ENCODE peak calls at places on chromosomes 12 and 14, in eight cellular contexts. One of them, this sample, is unnamed.

GRCh38 chr12:4700621-4701026 is 19.6 kb upstream of the GALNT8 start:
- DNase-seq in fibroblast of lung: peak; percentile 72
- DNase-seq in stimulated activated CD4-positive, alpha-beta T cell treated with anti-CD3 and anti-CD28 coated beads, Interleukin-4, amount 100 ng/mL, for 48 hours: no peak
- DNase-seq in activated naive CD8-positive, alpha-beta T cell treated with anti-CD3 and anti-CD28 coated beads, Interleukin-2, amount 50 U/mL, for 24 hours: no peak
- DNase-seq in cardiac muscle cell: peak; percentile 92
- DNase-seq in ureter: peak; percentile 45
- DNase-seq in ACHN: no peak
- DNase-seq in midbrain: no peak
- DNase-seq in this sample: peak; percentile 5

GRCh38 chr14:100434911-100435455 is 111.8 kb downstream of the SLC25A47 start:
- DNase-seq in fibroblast of lung: no peak
- DNase-seq in stimulated activated CD4-positive, alpha-beta T cell treated with anti-CD3 and anti-CD28 coated beads, Interleukin-4, amount 100 ng/mL, for 48 hours: no peak
- DNase-seq in activated naive CD8-positive, alpha-beta T cell treated with anti-CD3 and anti-CD28 coated beads, Interleukin-2, amount 50 U/mL, for 24 hours: no peak
- DNase-seq in cardiac muscle cell: no peak
- DNase-seq in ureter: no peak
- DNase-seq in ACHN: no peak
- DNase-seq in midbrain: no peak
- DNase-seq in this sample: no peak

GRCh38 chr14:62745496-62745895 is 299.8 kb downstream of the KCNH5 start:
- DNase-seq in fibroblast of lung: no peak
- DNase-seq in stimulated activated CD4-positive, alpha-beta T cell treated with anti-CD3 and anti-CD28 coated beads, Interleukin-4, amount 100 ng/mL, for 48 hours: no peak
- DNase-seq in activated naive CD8-positive, alpha-beta T cell treated with anti-CD3 and anti-CD28 coated beads, Interleukin-2, amount 50 U/mL, for 24 hours: no peak
- DNase-seq in cardiac muscle cell: no peak
- DNase-seq in ureter: no peak
- DNase-seq in ACHN: no peak
- DNase-seq in midbrain: no peak
- DNase-seq in this sample: no peak

GRCh38 chr14:59582161-59582560 is 5.5 kb upstream of the CCDC175 start:
- DNase-seq in fibroblast of lung: peak; percentile 8
- DNase-seq in stimulated activated CD4-positive, alpha-beta T cell treated with anti-CD3 and anti-CD28 coated beads, Interleukin-4, amount 100 ng/mL, for 48 hours: no peak
- DNase-seq in activated naive CD8-positive, alpha-beta T cell treated with anti-CD3 and anti-CD28 coated beads, Interleukin-2, amount 50 U/mL, for 24 hours: no peak
- DNase-seq in cardiac muscle cell: no peak
- DNase-seq in ureter: no peak
- DNase-seq in ACHN: no peak
- DNase-seq in midbrain: no peak
- DNase-seq in this sample: peak; percentile 97

GRCh38 chr14:61492474-61492873 is 171.1 kb downstream of the PRKCH start:
- DNase-seq in fibroblast of lung: no peak
- DNase-seq in stimulated activated CD4-positive, alpha-beta T cell treated with anti-CD3 and anti-CD28 coated beads, Interleukin-4, amount 100 ng/mL, for 48 hours: no peak
- DNase-seq in activated naive CD8-positive, alpha-beta T cell treated with anti-CD3 and anti-CD28 coated beads, Interleukin-2, amount 50 U/mL, for 24 hours: no peak
- DNase-seq in cardiac muscle cell: no peak
- DNase-seq in ureter: no peak
- DNase-seq in ACHN: no peak
- DNase-seq in midbrain: no peak
- DNase-seq in this sample: no peak

GRCh38 chr14:77271113-77271710 is at the start of gene NGB:
- DNase-seq in fibroblast of lung: no peak
- DNase-seq in stimulated activated CD4-positive, alpha-beta T cell treated with anti-CD3 and anti-CD28 coated beads, Interleukin-4, amount 100 ng/mL, for 48 hours: no peak
- DNase-seq in activated naive CD8-positive, alpha-beta T cell treated with anti-CD3 and anti-CD28 coated beads, Interleukin-2, amount 50 U/mL, for 24 hours: no peak
- DNase-seq in cardiac muscle cell: no peak
- DNase-seq in ureter: no peak
- DNase-seq in ACHN: no peak
- DNase-seq in midbrain: no peak
- DNase-seq in this sample: no peak

GRCh38 chr12:10739157-10740118 is 16.3 kb upstream of the YBX3 start:
- DNase-seq in fibroblast of lung: no peak
- DNase-seq in stimulated activated CD4-positive, alpha-beta T cell treated with anti-CD3 and anti-CD28 coated beads, Interleukin-4, amount 100 ng/mL, for 48 hours: no peak
- DNase-seq in activated naive CD8-positive, alpha-beta T cell treated with anti-CD3 and anti-CD28 coated beads, Interleukin-2, amount 50 U/mL, for 24 hours: no peak
- DNase-seq in cardiac muscle cell: no peak
- DNase-seq in ureter: no peak
- DNase-seq in ACHN: no peak
- DNase-seq in midbrain: no peak
- DNase-seq in this sample: no peak

GRCh38 chr14:61153436-61153835 is 127.7 kb downstream of the TMEM30B start:
- DNase-seq in fibroblast of lung: peak; percentile 89
- DNase-seq in stimulated activated CD4-positive, alpha-beta T cell treated with anti-CD3 and anti-CD28 coated beads, Interleukin-4, amount 100 ng/mL, for 48 hours: no peak
- DNase-seq in activated naive CD8-positive, alpha-beta T cell treated with anti-CD3 and anti-CD28 coated beads, Interleukin-2, amount 50 U/mL, for 24 hours: no peak
- DNase-seq in cardiac muscle cell: no peak
- DNase-seq in ureter: no peak
- DNase-seq in ACHN: no peak
- DNase-seq in midbrain: no peak
- DNase-seq in this sample: no peak

GRCh38 chr12:40775681-40776080 is 83.4 kb downstream of the CNTN1 start:
- DNase-seq in fibroblast of lung: peak; percentile 0
- DNase-seq in stimulated activated CD4-positive, alpha-beta T cell treated with anti-CD3 and anti-CD28 coated beads, Interleukin-4, amount 100 ng/mL, for 48 hours: no peak
- DNase-seq in activated naive CD8-positive, alpha-beta T cell treated with anti-CD3 and anti-CD28 coated beads, Interleukin-2, amount 50 U/mL, for 24 hours: no peak
- DNase-seq in cardiac muscle cell: no peak
- DNase-seq in ureter: no peak
- DNase-seq in ACHN: no peak
- DNase-seq in midbrain: no peak
- DNase-seq in this sample: no peak

GRCh38 chr12:3365416-3366385 is 125.3 kb upstream of the PRMT8 start:
- DNase-seq in fibroblast of lung: peak; percentile 2
- DNase-seq in stimulated activated CD4-positive, alpha-beta T cell treated with anti-CD3 and anti-CD28 coated beads, Interleukin-4, amount 100 ng/mL, for 48 hours: no peak
- DNase-seq in activated naive CD8-positive, alpha-beta T cell treated with anti-CD3 and anti-CD28 coated beads, Interleukin-2, amount 50 U/mL, for 24 hours: no peak
- DNase-seq in cardiac muscle cell: peak; percentile 10
- DNase-seq in ureter: no peak
- DNase-seq in ACHN: peak; percentile 46
- DNase-seq in midbrain: peak; percentile 3
- DNase-seq in this sample: peak; percentile 12

GRCh38 chr14:53668861-53669260 is 287.8 kb downstream of the BMP4 start:
- DNase-seq in fibroblast of lung: peak; percentile 64
- DNase-seq in stimulated activated CD4-positive, alpha-beta T cell treated with anti-CD3 and anti-CD28 coated beads, Interleukin-4, amount 100 ng/mL, for 48 hours: no peak
- DNase-seq in activated naive CD8-positive, alpha-beta T cell treated with anti-CD3 and anti-CD28 coated beads, Interleukin-2, amount 50 U/mL, for 24 hours: no peak
- DNase-seq in cardiac muscle cell: peak; percentile 41
- DNase-seq in ureter: no peak
- DNase-seq in ACHN: no peak
- DNase-seq in midbrain: no peak
- DNase-seq in this sample: no peak

GRCh38 chr14:51236314-51236713 is 3.7 kb upstream of the TMX1 start:
- DNase-seq in fibroblast of lung: peak; percentile 23
- DNase-seq in stimulated activated CD4-positive, alpha-beta T cell treated with anti-CD3 and anti-CD28 coated beads, Interleukin-4, amount 100 ng/mL, for 48 hours: no peak
- DNase-seq in activated naive CD8-positive, alpha-beta T cell treated with anti-CD3 and anti-CD28 coated beads, Interleukin-2, amount 50 U/mL, for 24 hours: peak; percentile 14
- DNase-seq in cardiac muscle cell: peak; percentile 55
- DNase-seq in ureter: no peak
- DNase-seq in ACHN: no peak
- DNase-seq in midbrain: no peak
- DNase-seq in this sample: no peak

GRCh38 chr12:59041241-59042121 is 121.2 kb upstream of the LRIG3 start:
- DNase-seq in fibroblast of lung: peak; percentile 96
- DNase-seq in stimulated activated CD4-positive, alpha-beta T cell treated with anti-CD3 and anti-CD28 coated beads, Interleukin-4, amount 100 ng/mL, for 48 hours: no peak
- DNase-seq in activated naive CD8-positive, alpha-beta T cell treated with anti-CD3 and anti-CD28 coated beads, Interleukin-2, amount 50 U/mL, for 24 hours: no peak
- DNase-seq in cardiac muscle cell: peak; percentile 87
- DNase-seq in ureter: no peak
- DNase-seq in ACHN: peak; percentile 75
- DNase-seq in midbrain: no peak
- DNase-seq in this sample: no peak

GRCh38 chr12:38776657-38777056 is 128.7 kb downstream of the CPNE8 start:
- DNase-seq in fibroblast of lung: no peak
- DNase-seq in stimulated activated CD4-positive, alpha-beta T cell treated with anti-CD3 and anti-CD28 coated beads, Interleukin-4, amount 100 ng/mL, for 48 hours: no peak
- DNase-seq in activated naive CD8-positive, alpha-beta T cell treated with anti-CD3 and anti-CD28 coated beads, Interleukin-2, amount 50 U/mL, for 24 hours: no peak
- DNase-seq in cardiac muscle cell: peak; percentile 8
- DNase-seq in ureter: no peak
- DNase-seq in ACHN: no peak
- DNase-seq in midbrain: no peak
- DNase-seq in this sample: no peak

GRCh38 chr12:115648463-115648862 is 629.0 kb downstream of the MED13L start:
- DNase-seq in fibroblast of lung: no peak
- DNase-seq in stimulated activated CD4-positive, alpha-beta T cell treated with anti-CD3 and anti-CD28 coated beads, Interleukin-4, amount 100 ng/mL, for 48 hours: no peak
- DNase-seq in activated naive CD8-positive, alpha-beta T cell treated with anti-CD3 and anti-CD28 coated beads, Interleukin-2, amount 50 U/mL, for 24 hours: no peak
- DNase-seq in cardiac muscle cell: no peak
- DNase-seq in ureter: no peak
- DNase-seq in ACHN: no peak
- DNase-seq in midbrain: no peak
- DNase-seq in this sample: no peak

GRCh38 chr14:54177861-54178591 is 218.8 kb upstream of the CDKN3 start:
- DNase-seq in fibroblast of lung: peak; percentile 72
- DNase-seq in stimulated activated CD4-positive, alpha-beta T cell treated with anti-CD3 and anti-CD28 coated beads, Interleukin-4, amount 100 ng/mL, for 48 hours: no peak
- DNase-seq in activated naive CD8-positive, alpha-beta T cell treated with anti-CD3 and anti-CD28 coated beads, Interleukin-2, amount 50 U/mL, for 24 hours: no peak
- DNase-seq in cardiac muscle cell: no peak
- DNase-seq in ureter: no peak
- DNase-seq in ACHN: peak; percentile 10
- DNase-seq in midbrain: no peak
- DNase-seq in this sample: peak; percentile 53

GRCh38 chr12:86613306-86613705 is 357.1 kb upstream of the MGAT4C start:
- DNase-seq in fibroblast of lung: no peak
- DNase-seq in stimulated activated CD4-positive, alpha-beta T cell treated with anti-CD3 and anti-CD28 coated beads, Interleukin-4, amount 100 ng/mL, for 48 hours: no peak
- DNase-seq in activated naive CD8-positive, alpha-beta T cell treated with anti-CD3 and anti-CD28 coated beads, Interleukin-2, amount 50 U/mL, for 24 hours: no peak
- DNase-seq in cardiac muscle cell: peak; percentile 59
- DNase-seq in ureter: no peak
- DNase-seq in ACHN: no peak
- DNase-seq in midbrain: no peak
- DNase-seq in this sample: no peak

GRCh38 chr14:23551266-23552028 is at the start of gene ZFHX2:
- DNase-seq in fibroblast of lung: peak; percentile 58
- DNase-seq in stimulated activated CD4-positive, alpha-beta T cell treated with anti-CD3 and anti-CD28 coated beads, Interleukin-4, amount 100 ng/mL, for 48 hours: peak; percentile 70
- DNase-seq in activated naive CD8-positive, alpha-beta T cell treated with anti-CD3 and anti-CD28 coated beads, Interleukin-2, amount 50 U/mL, for 24 hours: peak; percentile 85
- DNase-seq in cardiac muscle cell: peak; percentile 42
- DNase-seq in ureter: no peak
- DNase-seq in ACHN: peak; percentile 71
- DNase-seq in midbrain: peak; percentile 86
- DNase-seq in this sample: peak; percentile 85

GRCh38 chr14:92760524-92760805 is 12.0 kb upstream of the LGMN start:
- DNase-seq in fibroblast of lung: peak; percentile 50
- DNase-seq in stimulated activated CD4-positive, alpha-beta T cell treated with anti-CD3 and anti-CD28 coated beads, Interleukin-4, amount 100 ng/mL, for 48 hours: no peak
- DNase-seq in activated naive CD8-positive, alpha-beta T cell treated with anti-CD3 and anti-CD28 coated beads, Interleukin-2, amount 50 U/mL, for 24 hours: no peak
- DNase-seq in cardiac muscle cell: no peak
- DNase-seq in ureter: no peak
- DNase-seq in ACHN: peak; percentile 38
- DNase-seq in midbrain: no peak
- DNase-seq in this sample: no peak

GRCh38 chr12:99984271-99985128 is at the start of gene ANKS1B:
- DNase-seq in fibroblast of lung: peak; percentile 66
- DNase-seq in stimulated activated CD4-positive, alpha-beta T cell treated with anti-CD3 and anti-CD28 coated beads, Interleukin-4, amount 100 ng/mL, for 48 hours: no peak
- DNase-seq in activated naive CD8-positive, alpha-beta T cell treated with anti-CD3 and anti-CD28 coated beads, Interleukin-2, amount 50 U/mL, for 24 hours: peak; percentile 19
- DNase-seq in cardiac muscle cell: peak; percentile 55
- DNase-seq in ureter: peak; percentile 50
- DNase-seq in ACHN: peak; percentile 90
- DNase-seq in midbrain: peak; percentile 14
- DNase-seq in this sample: peak; percentile 71

GRCh38 chr12:4701863-4702262 is 18.3 kb upstream of the GALNT8 start:
- DNase-seq in fibroblast of lung: no peak
- DNase-seq in stimulated activated CD4-positive, alpha-beta T cell treated with anti-CD3 and anti-CD28 coated beads, Interleukin-4, amount 100 ng/mL, for 48 hours: no peak
- DNase-seq in activated naive CD8-positive, alpha-beta T cell treated with anti-CD3 and anti-CD28 coated beads, Interleukin-2, amount 50 U/mL, for 24 hours: no peak
- DNase-seq in cardiac muscle cell: no peak
- DNase-seq in ureter: no peak
- DNase-seq in ACHN: no peak
- DNase-seq in midbrain: no peak
- DNase-seq in this sample: no peak

GRCh38 chr12:109743076-109743910 is 29.7 kb downstream of the FAM222A start:
- DNase-seq in fibroblast of lung: no peak
- DNase-seq in stimulated activated CD4-positive, alpha-beta T cell treated with anti-CD3 and anti-CD28 coated beads, Interleukin-4, amount 100 ng/mL, for 48 hours: no peak
- DNase-seq in activated naive CD8-positive, alpha-beta T cell treated with anti-CD3 and anti-CD28 coated beads, Interleukin-2, amount 50 U/mL, for 24 hours: no peak
- DNase-seq in cardiac muscle cell: no peak
- DNase-seq in ureter: no peak
- DNase-seq in ACHN: no peak
- DNase-seq in midbrain: no peak
- DNase-seq in this sample: no peak

GRCh38 chr12:57620936-57621496 is 9.8 kb downstream of the ARHGEF25 start:
- DNase-seq in fibroblast of lung: no peak
- DNase-seq in stimulated activated CD4-positive, alpha-beta T cell treated with anti-CD3 and anti-CD28 coated beads, Interleukin-4, amount 100 ng/mL, for 48 hours: no peak
- DNase-seq in activated naive CD8-positive, alpha-beta T cell treated with anti-CD3 and anti-CD28 coated beads, Interleukin-2, amount 50 U/mL, for 24 hours: peak; percentile 34
- DNase-seq in cardiac muscle cell: no peak
- DNase-seq in ureter: no peak
- DNase-seq in ACHN: no peak
- DNase-seq in midbrain: no peak
- DNase-seq in this sample: no peak

GRCh38 chr12:15629108-15629507 is 160.1 kb downstream of the EPS8 start:
- DNase-seq in fibroblast of lung: peak; percentile 97
- DNase-seq in stimulated activated CD4-positive, alpha-beta T cell treated with anti-CD3 and anti-CD28 coated beads, Interleukin-4, amount 100 ng/mL, for 48 hours: no peak
- DNase-seq in activated naive CD8-positive, alpha-beta T cell treated with anti-CD3 and anti-CD28 coated beads, Interleukin-2, amount 50 U/mL, for 24 hours: no peak
- DNase-seq in cardiac muscle cell: peak; percentile 99
- DNase-seq in ureter: peak; percentile 65
- DNase-seq in ACHN: peak; percentile 87
- DNase-seq in midbrain: peak; percentile 17
- DNase-seq in this sample: no peak

GRCh38 chr12:91852646-91853045 is 293.0 kb downstream of the BTG1 start:
- DNase-seq in fibroblast of lung: no peak
- DNase-seq in stimulated activated CD4-positive, alpha-beta T cell treated with anti-CD3 and anti-CD28 coated beads, Interleukin-4, amount 100 ng/mL, for 48 hours: no peak
- DNase-seq in activated naive CD8-positive, alpha-beta T cell treated with anti-CD3 and anti-CD28 coated beads, Interleukin-2, amount 50 U/mL, for 24 hours: no peak
- DNase-seq in cardiac muscle cell: peak; percentile 3
- DNase-seq in ureter: no peak
- DNase-seq in ACHN: no peak
- DNase-seq in midbrain: no peak
- DNase-seq in this sample: no peak